ENCODE peak calls at places on chromosomes 5 and 9, in ten cellular contexts. Y is LNCaP clone FGC, H is hepatocyte, N is epithelial cell of esophagus, X is fibroblast of pulmonary artery, P is HepG2, T is esophagus squamous epithelium, B is B cell, V is MM.1S, U is GM12865. K is an unnamed sample.
A peak's percentile ranks its signal among the peaks of the same experiment; 100 is the strongest.

GRCh38 chr9:3760031-3760430 is 234.2 kb upstream of the RFX3 start:
- DNase-seq in H (no peak), N (peak; percentile 84), T (no peak), B (no peak), U (no peak), P (no peak), Y (no peak), V (no peak), X (no peak), K (peak; percentile 15)

GRCh38 chr5:142109356-142110045 is 922 bp downstream of the NDFIP1 start:
- DNase-seq in T (no peak), P (no peak), H (peak; percentile 32), X (peak; percentile 34), N (peak; percentile 18), U (no peak), Y (no peak), V (peak; percentile 50), B (peak; percentile 27), K (no peak)

GRCh38 chr5:88930336-88930735 is 47.4 kb upstream of the MEF2C start:
- DNase-seq in T (no peak), P (no peak), H (no peak), Y (no peak), V (no peak), B (no peak), N (no peak), X (no peak), U (no peak), K (no peak)

GRCh38 chr5:116037236-116037822 is 5.1 kb downstream of the ARL14EPL start:
- DNase-seq in Y (no peak), B (no peak), U (peak; percentile 22), N (no peak), V (no peak), X (peak; percentile 32), T (no peak), H (no peak), P (no peak), K (no peak)

GRCh38 chr9:16367605-16368424 is 502.7 kb downstream of the BNC2 start:
- DNase-seq in H (no peak), N (peak; percentile 68), X (no peak), B (no peak), V (no peak), P (no peak), T (no peak), Y (no peak), U (no peak), K (no peak)

GRCh38 chr5:108356286-108356685 is 25.6 kb downstream of the FBXL17 start:
- DNase-seq in B (no peak), X (no peak), N (no peak), P (no peak), V (no peak), T (no peak), H (no peak), Y (no peak), U (no peak), K (no peak)

GRCh38 chr5:124790895-124791732 is 44.7 kb upstream of the ZNF608 start:
- DNase-seq in T (no peak), N (peak; percentile 82), V (no peak), P (no peak), H (peak; percentile 61), U (no peak), X (peak; percentile 16), B (no peak), Y (no peak), K (no peak)

GRCh38 chr5:78795757-78796156 is 147.2 kb upstream of the LHFPL2 start:
- DNase-seq in U (no peak), X (no peak), Y (no peak), V (no peak), N (peak; percentile 48), H (peak; percentile 25), B (no peak), P (peak; percentile 67), T (no peak), K (no peak)

GRCh38 chr9:83636813-83637212 is 13.9 kb downstream of the IDNK start:
- DNase-seq in B (no peak), N (no peak), U (no peak), T (no peak), Y (no peak), P (no peak), X (no peak), H (no peak), V (peak; percentile 37), K (no peak)

GRCh38 chr5:169374111-169374510 is 73.2 kb upstream of the SLIT3 start:
- DNase-seq in N (no peak), H (no peak), B (no peak), V (no peak), P (no peak), T (no peak), U (no peak), Y (no peak), X (no peak), K (no peak)

GRCh38 chr9:133976191-133976861 is 15.8 kb downstream of the VAV2 start:
- DNase-seq in H (no peak), U (no peak), V (no peak), T (no peak), X (no peak), B (no peak), N (no peak), Y (no peak), P (no peak), K (no peak)

GRCh38 chr5:6542421-6543345 is 90.2 kb downstream of the NSUN2 start:
- DNase-seq in H (no peak), Y (no peak), B (no peak), N (no peak), X (no peak), U (no peak), T (no peak), P (no peak), V (no peak), K (no peak)

GRCh38 chr5:61702784-61703183 is 370.7 kb downstream of the ZSWIM6 start:
- DNase-seq in U (no peak), B (no peak), T (no peak), X (no peak), Y (no peak), P (no peak), V (no peak), N (no peak), H (no peak), K (no peak)

DNA sequence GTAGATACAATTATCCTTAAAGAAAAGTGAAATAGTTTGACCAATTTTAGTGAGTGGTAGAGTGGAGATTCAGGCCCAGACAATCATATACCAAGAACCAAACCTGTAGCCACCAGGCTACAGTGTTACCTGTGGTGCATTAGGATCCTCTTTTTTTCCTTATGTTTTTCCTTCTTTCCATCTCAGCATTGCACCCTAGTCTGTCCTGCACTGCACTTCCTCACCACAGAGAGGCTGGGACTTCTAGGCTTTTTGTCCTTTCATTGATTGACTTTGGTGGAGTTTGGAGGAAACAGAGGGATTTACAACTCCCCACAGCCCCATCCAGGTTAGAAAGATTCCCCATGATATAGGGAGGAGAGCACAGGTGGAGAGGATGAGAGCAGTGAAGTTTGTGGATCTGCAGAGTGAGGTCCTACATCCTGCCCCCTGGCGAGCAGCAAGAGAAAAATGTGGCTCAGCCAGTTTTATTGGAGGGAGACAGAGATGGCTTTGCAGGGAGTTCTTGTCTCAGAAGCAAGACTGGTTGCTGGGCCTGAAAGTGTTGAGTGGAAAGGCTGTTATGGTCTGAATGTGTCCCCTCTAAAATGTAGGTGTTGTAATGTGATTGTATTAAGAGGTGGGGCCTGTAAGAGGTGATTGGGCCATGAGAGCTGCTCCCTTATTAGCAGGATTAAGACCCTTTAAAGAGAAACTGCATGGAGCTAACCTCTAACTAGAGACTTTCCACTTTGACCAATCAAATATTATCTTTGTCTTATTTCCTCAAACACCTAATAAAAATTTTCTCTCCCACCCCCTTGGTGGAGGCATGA is 36.2 kb downstream of the KIF4B start:
- DNase-seq in T (no peak), U (peak; percentile 30), V (no peak), Y (no peak), H (peak; percentile 42), X (peak; percentile 15), N (peak; percentile 46), P (peak; percentile 4), B (no peak), K (peak; percentile 20)
- TF ChIP-seq CTCF in T (no peak), U (peak; percentile 36), V (peak; percentile 17), Y (peak; percentile 54), H (peak; percentile 39), X (peak; percentile 47), N (peak; percentile 36), P (peak; percentile 47), B (no peak), K (peak; percentile 29)

DNA sequence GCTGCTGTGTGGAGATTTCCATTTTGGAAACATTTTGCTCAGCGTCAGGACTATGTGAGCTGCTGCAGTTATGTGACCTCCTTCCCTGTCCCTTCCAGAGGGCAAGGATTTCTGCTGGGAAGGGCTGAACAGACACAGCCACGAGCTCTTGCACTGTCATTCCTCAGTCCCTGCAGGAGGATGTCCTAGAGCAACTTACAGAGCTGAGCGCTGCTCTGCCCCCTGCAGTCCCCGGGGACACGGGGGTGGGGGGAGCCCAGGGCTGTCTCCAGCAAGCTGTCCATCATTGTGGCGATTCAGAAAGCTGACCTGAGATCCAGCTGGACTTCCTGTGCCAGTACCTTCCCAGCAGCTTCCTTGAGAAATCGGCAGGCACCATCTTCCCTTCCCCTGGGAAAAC is 28.0 kb upstream of the MAP1B start:
- DNase-seq in B (no peak), Y (no peak), N (no peak), P (no peak), X (no peak), U (no peak), H (no peak), V (no peak), T (no peak), K (peak; percentile 45)
- TF ChIP-seq CTCF in B (no peak), Y (no peak), N (no peak), P (peak; percentile 16), X (no peak), U (no peak), H (no peak), V (no peak), T (no peak), K (no peak)

GRCh38 chr5:143648696-143649095 is 163.3 kb upstream of the HMHB1 start:
- DNase-seq in V (no peak), U (peak; percentile 39), Y (no peak), P (no peak), T (no peak), H (no peak), B (no peak), X (no peak), N (peak; percentile 19), K (no peak)
- TF ChIP-seq CTCF in V (peak; percentile 13), U (peak; percentile 19), Y (peak; percentile 45), P (peak; percentile 49), T (no peak), H (no peak), B (no peak), X (peak; percentile 3), N (peak; percentile 13), K (no peak)

DNA sequence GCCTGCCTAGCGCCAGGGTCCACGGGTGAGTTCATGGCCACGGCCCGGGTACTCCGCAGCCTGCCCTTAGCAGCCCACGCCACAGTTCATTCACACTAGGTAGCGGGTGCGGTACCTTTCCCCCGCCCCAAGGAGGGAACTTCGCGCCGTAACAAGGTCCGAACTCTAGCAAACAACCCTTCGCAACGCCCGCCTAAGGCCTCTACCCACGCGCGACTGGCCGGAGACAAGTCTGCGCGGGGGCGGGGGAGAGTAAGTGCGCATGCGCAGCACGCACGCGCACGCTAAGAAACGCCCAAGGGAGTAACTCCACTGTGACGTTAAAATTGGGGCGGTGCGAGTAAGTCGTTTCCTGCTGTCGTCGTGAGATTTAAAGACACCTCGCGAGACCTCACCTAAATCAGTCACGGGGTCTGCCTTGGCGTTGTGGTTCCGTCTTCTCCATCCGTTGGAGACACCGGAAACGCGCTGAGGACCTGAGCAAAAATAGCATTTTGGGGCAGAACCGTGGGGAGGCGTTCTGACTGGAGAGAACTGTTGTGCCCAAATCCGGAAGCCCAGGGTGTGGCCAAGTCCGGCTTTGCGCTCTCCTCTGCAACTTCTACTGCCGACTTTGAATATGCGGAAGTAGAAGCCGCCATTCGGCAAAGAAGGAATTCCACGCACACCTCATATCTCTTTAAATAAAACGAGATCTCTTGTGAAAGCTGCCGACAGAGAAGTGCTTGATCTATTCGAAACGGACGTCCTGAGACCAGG is at the start of gene RAPGEF6:
- DNase-seq in V (peak; percentile 100), Y (peak; percentile 99), H (peak; percentile 99), T (peak; percentile 96), B (peak; percentile 68), P (peak; percentile 99), X (peak; percentile 100), N (peak; percentile 100), U (peak; percentile 100), K (peak; percentile 91)
- TF ChIP-seq CTCF in V (no peak), Y (no peak), H (no peak), T (peak; percentile 4), B (no peak), P (peak; percentile 43), X (no peak), N (no peak), U (peak; percentile 0), K (no peak)